ENCODE peak calls at places on chromosomes 6 and 20, in six cellular contexts. E, U, Z, J, C and W are unnamed samples. For H3K4me1, the result is how much of the 10 kb centered on the place peaks cover.

GRCh38 chr20:48738399-48739304 is 89.1 kb downstream of the PREX1 start:
- DNase-seq in E (no peak), U (no peak), Z (no peak), J (no peak), C (no peak), W (no peak)

GRCh38 chr6:98775205-98775604 is 59.2 kb upstream of the POU3F2 start:
- DNase-seq in E (no peak), U (no peak), Z (no peak), J (no peak), C (no peak), W (no peak)

GRCh38 chr20:63264519-63264918 is 8.1 kb upstream of the ARFGAP1 start:
- DNase-seq in E (no peak), U (no peak), Z (no peak), J (no peak), C (no peak), W (no peak)

GRCh38 chr20:20956586-20956985 is 149.6 kb downstream of the LINC00237 start:
- DNase-seq in E (no peak), U (no peak), Z (no peak), J (no peak), C (no peak), W (no peak)

GRCh38 chr6:97705568-97705967 is 422.6 kb upstream of the MMS22L start:
- DNase-seq in E (no peak), U (no peak), Z (peak), J (peak), C (no peak), W (no peak)

GRCh38 chr6:44115866-44116265 is 11.4 kb downstream of the MRPL14 start:
- DNase-seq in E (no peak), U (no peak), Z (no peak), J (peak), C (no peak), W (no peak)

GRCh38 chr20:43238833-43239232 is 49.1 kb upstream of the PTPRT start:
- DNase-seq in E (no peak), U (no peak), Z (peak), J (no peak), C (no peak), W (no peak)

GRCh38 chr6:130132286-130132701 is 90.5 kb downstream of the SAMD3 start:
- DNase-seq in E (no peak), U (no peak), Z (no peak), J (no peak), C (no peak), W (no peak)

GRCh38 chr20:11851646-11852045 is 66.0 kb upstream of the BTBD3 start:
- DNase-seq in E (no peak), U (no peak), Z (no peak), J (no peak), C (no peak), W (no peak)

GRCh38 chr20:11850901-11851300 is 66.8 kb upstream of the BTBD3 start:
- DNase-seq in E (no peak), U (no peak), Z (peak), J (peak), C (no peak), W (no peak)

GRCh38 chr20:11847827-11848226 is 69.9 kb upstream of the BTBD3 start:
- DNase-seq in E (no peak), U (no peak), Z (no peak), J (no peak), C (no peak), W (no peak)

GRCh38 chr20:11849976-11850670 is 67.6 kb upstream of the BTBD3 start:
- DNase-seq in E (no peak), U (no peak), Z (peak), J (peak), C (peak), W (no peak)

GRCh38 chr20:11849270-11849920 is 68.3 kb upstream of the BTBD3 start:
- DNase-seq in E (no peak), U (no peak), Z (no peak), J (peak), C (no peak), W (no peak)
- H3K4me1 ChIP-seq in E (under half), U (under half), Z (under half), J (under half), C (under half), W (under half)

DNA sequence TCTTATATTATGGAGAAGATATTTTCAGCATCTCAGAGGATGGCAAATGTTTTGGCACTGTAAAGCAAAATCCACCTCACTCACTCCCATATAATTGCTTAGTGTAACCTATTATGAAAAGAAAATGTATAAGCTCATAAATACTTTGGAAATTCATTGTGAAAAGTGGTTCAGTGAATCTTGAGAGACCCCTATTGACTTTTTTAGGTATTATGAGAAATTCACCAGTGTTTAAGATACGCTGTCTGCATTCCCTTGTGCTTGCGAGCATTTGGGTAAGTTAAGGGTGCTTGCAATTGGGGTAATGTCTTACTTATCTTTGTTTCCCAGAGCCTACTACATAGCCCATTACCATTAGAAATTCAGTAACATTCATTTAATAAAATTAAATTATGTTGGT is 66.3 kb upstream of the BMP5 start:
- DNase-seq in E (no peak), U (no peak), Z (no peak), J (no peak), C (no peak), W (no peak)
- TF ChIP-seq CTCF in E (peak), U (no peak), Z (no peak), J (no peak), C (no peak), W (no peak)

DNA sequence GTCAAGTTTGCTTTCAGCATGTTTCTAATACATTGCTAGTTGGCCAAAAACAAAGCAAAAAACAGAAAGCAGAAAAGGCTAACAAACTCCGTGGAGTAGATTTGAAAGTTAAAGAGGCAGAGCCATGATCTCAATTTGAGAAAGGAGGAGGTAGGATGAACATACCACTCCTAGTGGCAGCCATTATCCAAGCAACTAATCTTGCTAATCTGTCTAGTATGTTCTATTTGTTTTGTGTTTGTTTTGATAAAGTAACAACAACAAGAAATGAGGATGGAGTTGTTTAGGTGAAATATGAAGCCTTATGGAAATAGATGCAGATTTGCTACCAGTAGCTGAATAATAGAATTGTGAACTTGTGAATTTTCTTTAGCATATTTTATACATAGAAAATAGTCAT is 295.5 kb upstream of the PRDM1 start:
- DNase-seq in E (no peak), U (no peak), Z (no peak), J (no peak), C (no peak), W (no peak)
- H3K4me1 ChIP-seq in E (under half), U (under half), Z (under half), J (under half), C (under half), W (under half)

GRCh38 chr6:47478233-47479155 is 905 bp downstream of the CD2AP start:
- DNase-seq in E (peak), U (no peak), Z (no peak), J (peak), C (no peak), W (peak)

GRCh38 chr6:47479874-47480273 is 2.3 kb downstream of the CD2AP start:
- DNase-seq in E (no peak), U (no peak), Z (no peak), J (no peak), C (no peak), W (no peak)

GRCh38 chr6:47479156-47479541 is 1.6 kb downstream of the CD2AP start:
- DNase-seq in E (no peak), U (no peak), Z (no peak), J (no peak), C (no peak), W (no peak)

GRCh38 chr6:47476794-47477496 is 644 bp upstream of the CD2AP start:
- DNase-seq in E (no peak), U (no peak), Z (no peak), J (no peak), C (no peak), W (no peak)

DNA sequence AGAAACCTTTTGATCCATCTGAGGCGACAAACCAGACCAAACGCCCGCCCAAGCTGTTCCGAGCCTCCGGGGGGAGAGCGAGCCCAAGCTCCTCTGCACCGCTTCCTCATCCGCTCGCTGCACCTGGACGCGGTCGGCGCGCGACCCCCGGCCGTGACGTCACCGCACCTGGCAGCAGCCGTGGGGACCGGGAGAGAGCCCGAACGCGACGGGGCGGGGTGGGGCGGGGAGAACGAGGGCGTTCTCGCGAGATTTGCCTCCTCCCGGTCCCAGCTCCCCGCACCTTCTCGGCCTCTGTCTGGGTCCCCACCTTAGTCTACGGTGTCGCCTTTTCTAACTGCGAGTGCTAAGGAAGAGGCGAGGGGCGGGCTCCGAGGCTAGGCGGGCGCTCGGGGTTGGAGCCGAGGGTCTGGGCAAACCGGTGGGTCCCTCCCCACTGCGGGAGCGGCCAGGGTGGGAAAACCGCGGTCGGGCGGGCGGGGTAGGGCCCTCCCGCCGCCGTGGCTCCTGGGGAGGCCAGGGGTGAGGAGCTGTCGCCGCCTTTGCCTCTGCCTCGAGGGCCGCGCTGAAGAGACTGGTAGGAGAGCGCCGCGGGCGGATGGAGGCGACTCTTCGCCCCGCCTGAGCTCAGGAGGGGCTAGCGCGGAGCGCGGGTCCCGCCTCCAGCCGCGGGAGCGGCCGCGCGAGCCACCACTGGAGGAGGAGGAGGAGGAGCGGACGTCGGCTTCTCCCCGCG is at the start of gene CD2AP:
- DNase-seq in E (peak), U (peak), Z (peak), J (peak), C (peak), W (peak)
- TF ChIP-seq CTCF in E (peak), U (peak), Z (no peak), J (no peak), C (peak), W (peak)

DNA sequence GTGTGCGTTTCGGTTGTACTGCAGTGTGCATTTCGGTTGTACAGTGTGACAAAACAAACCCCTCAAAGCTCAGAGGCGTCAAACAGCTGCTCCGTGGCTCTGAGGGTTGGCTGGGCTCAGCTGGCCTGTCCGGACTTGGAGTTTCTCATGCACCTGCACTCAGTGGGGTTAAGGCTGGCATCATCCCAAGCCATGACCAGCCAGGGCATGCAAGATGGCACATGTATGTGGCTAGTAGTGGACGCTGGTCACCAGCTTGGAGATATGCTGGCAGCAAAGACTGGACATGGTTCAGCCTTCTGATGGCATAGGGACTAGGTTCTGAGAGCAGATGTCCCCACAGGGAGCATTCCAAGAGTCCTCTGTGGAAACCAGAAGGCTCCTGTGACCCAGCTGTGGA is 187.2 kb downstream of the CDH4 start:
- DNase-seq in E (no peak), U (no peak), Z (no peak), J (no peak), C (no peak), W (no peak)
- H3K4me1 ChIP-seq in E (under half), U (under half), Z (under half), J (under half), C (under half), W (under half)